ENCODE peak calls at places on chromosomes 2 and 18, in eight cellular contexts. R is suprapubic skin, K is thyroid gland, T is fibroblast of lung, X is H1, W is H9, A is tibial nerve, L is colonic mucosa. G is an unnamed sample. For H3K27me3, the result is how much of the 10 kb centered on the place peaks cover.

GRCh38 chr18:68454511-68455228 is 260.2 kb downstream of the TMX3 start:
- DNase-seq in T (peak), X (no peak), W (no peak), L (no peak), A (no peak), R (no peak), K (no peak), G (peak)

GRCh38 chr2:113084249-113085000 is 16.7 kb downstream of the IL1F10 start:
- DNase-seq in T (peak), X (no peak), R (no peak), L (no peak), W (no peak), A (no peak), K (peak), G (no peak)

GRCh38 chr18:9913151-9913525 is 678 bp upstream of the VAPA start:
- DNase-seq in W (no peak), K (no peak), R (no peak), L (no peak), T (no peak), A (peak), X (no peak), G (no peak)

GRCh38 chr18:59070181-59070912 is 69.3 kb upstream of the SEC11C start:
- DNase-seq in K (peak), A (peak), L (peak), T (peak), R (peak), W (peak), X (peak), G (peak)

GRCh38 chr2:140465301-140465700 is 1665.5 kb downstream of the LRP1B start:
- DNase-seq in R (no peak), T (no peak), X (no peak), W (no peak), A (no peak), K (no peak), L (no peak), G (no peak)

GRCh38 chr2:226643550-226644275 is 155.9 kb downstream of the IRS1 start:
- DNase-seq in L (no peak), R (no peak), X (no peak), T (no peak), A (no peak), K (peak), W (no peak), G (no peak)

GRCh38 chr18:13454363-13455150 is 236.0 kb downstream of the LDLRAD4 start:
- DNase-seq in X (no peak), A (no peak), L (no peak), K (no peak), W (peak), R (peak), T (no peak), G (no peak)

GRCh38 chr18:79393626-79394401 is 1.9 kb upstream of the NFATC1 start:
- DNase-seq in X (no peak), K (peak), A (peak), L (peak), T (peak), R (peak), W (peak), G (peak)

GRCh38 chr2:72278046-72278445 is 130.4 kb upstream of the CYP26B1 start:
- DNase-seq in R (no peak), L (no peak), X (no peak), T (peak), A (no peak), W (no peak), K (no peak), G (peak)

GRCh38 chr2:8574196-8575010 is 107.5 kb upstream of the ID2 start:
- DNase-seq in T (no peak), X (no peak), A (no peak), R (peak), L (peak), K (no peak), W (peak), G (no peak)

GRCh38 chr2:181882621-181883020 is 8.9 kb upstream of the ITPRID2 start:
- DNase-seq in X (no peak), R (no peak), T (no peak), K (no peak), A (no peak), W (no peak), L (no peak), G (no peak)

GRCh38 chr18:22385718-22386117 is 32.0 kb downstream of the CTAGE1 start:
- DNase-seq in K (no peak), X (no peak), A (no peak), T (peak), W (no peak), L (no peak), R (no peak), G (no peak)

GRCh38 chr2:233840520-233840919 is 13.8 kb downstream of the HJURP start:
- DNase-seq in K (no peak), X (no peak), R (no peak), L (no peak), A (no peak), T (no peak), W (no peak), G (no peak)

GRCh38 chr2:12718662-12719399 is 2.1 kb downstream of the TRIB2 start:
- DNase-seq in T (peak), X (no peak), W (peak), R (no peak), K (no peak), L (no peak), A (no peak), G (no peak)

GRCh38 chr2:180554330-180554729 is 426.1 kb upstream of the UBE2E3 start:
- DNase-seq in A (no peak), R (no peak), L (no peak), T (peak), W (no peak), K (no peak), X (no peak), G (no peak)

GRCh38 chr2:42464631-42465030 is 29.2 kb downstream of the KCNG3 start:
- DNase-seq in W (no peak), R (no peak), L (no peak), T (no peak), K (no peak), X (no peak), A (no peak), G (no peak)

GRCh38 chr2:121073320-121074210 is 211.4 kb downstream of the TFCP2L1 start:
- DNase-seq in K (no peak), X (no peak), T (no peak), A (no peak), L (no peak), R (no peak), W (no peak), G (no peak)

GRCh38 chr2:37454851-37455762 is 110.7 kb downstream of the QPCT start:
- DNase-seq in X (no peak), L (no peak), K (no peak), A (no peak), R (no peak), W (no peak), T (peak), G (no peak)

GRCh38 chr2:16244153-16244965 is 304.0 kb downstream of the MYCN start:
- DNase-seq in L (no peak), K (no peak), X (no peak), A (no peak), T (no peak), R (no peak), W (no peak), G (no peak)

GRCh38 chr2:149915151-149915550 is 327.6 kb upstream of the MMADHC start:
- DNase-seq in R (no peak), L (no peak), K (no peak), A (no peak), W (no peak), T (no peak), X (no peak), G (no peak)

GRCh38 chr18:57807336-57808117 is 4.4 kb upstream of the ATP8B1 start:
- DNase-seq in L (no peak), X (no peak), W (no peak), A (no peak), T (peak), R (no peak), K (no peak), G (no peak)

GRCh38 chr2:165864353-165864752 is 70.3 kb upstream of the GALNT3 start:
- DNase-seq in R (no peak), A (no peak), T (no peak), L (no peak), W (no peak), K (no peak), X (no peak), G (no peak)

GRCh38 chr2:72911256-72911655 is 6.1 kb upstream of the EMX1 start:
- DNase-seq in R (no peak), T (no peak), W (no peak), K (no peak), A (no peak), L (no peak), X (no peak), G (no peak)

GRCh38 chr2:142153601-142154000 is 22.8 kb upstream of the LRP1B start:
- DNase-seq in K (no peak), W (no peak), R (no peak), X (no peak), T (no peak), L (no peak), A (no peak), G (no peak)

GRCh38 chr2:169336677-169337076 is 25.7 kb downstream of the LRP2 start:
- DNase-seq in R (no peak), A (no peak), X (no peak), K (no peak), W (no peak), T (no peak), L (no peak), G (no peak)

GRCh38 chr18:44541159-44541558 is 139.5 kb upstream of the SETBP1 start:
- DNase-seq in R (no peak), T (peak), A (no peak), X (no peak), K (peak), L (no peak), W (no peak), G (no peak)

GRCh38 chr2:144834954-144835633 is 315.2 kb upstream of the ZEB2 start:
- DNase-seq in W (no peak), T (peak), R (no peak), A (peak), K (peak), L (no peak), X (no peak), G (peak)

GRCh38 chr2:46976556-46976955 is 61.0 kb upstream of the MCFD2 start:
- DNase-seq in T (no peak), A (no peak), R (no peak), W (no peak), X (no peak), L (no peak), K (no peak), G (no peak)

GRCh38 chr2:62774555-62775366 is 69.2 kb downstream of the EHBP1 start:
- DNase-seq in R (no peak), W (no peak), L (peak), T (peak), K (peak), X (no peak), A (peak), G (no peak)

GRCh38 chr2:220224711-220225519 is 597.5 kb downstream of the SLC4A3 start:
- DNase-seq in W (no peak), A (no peak), T (peak), X (no peak), R (no peak), K (peak), L (no peak), G (peak)

GRCh38 chr2:33210626-33211025 is 263.9 kb downstream of the LTBP1 start:
- DNase-seq in X (no peak), A (no peak), L (no peak), K (no peak), R (no peak), W (no peak), T (peak), G (peak)

GRCh38 chr2:8440029-8440778 is 241.7 kb upstream of the ID2 start:
- DNase-seq in K (no peak), A (no peak), L (no peak), R (no peak), X (no peak), T (no peak), W (no peak), G (no peak)

GRCh38 chr18:21112140-21112473 is 494 bp upstream of the ROCK1 start:
- DNase-seq in A (no peak), L (no peak), K (no peak), R (no peak), W (no peak), T (no peak), X (no peak), G (no peak)

GRCh38 chr2:104861295-104862060 is 7.6 kb downstream of the POU3F3 start:
- DNase-seq in L (no peak), X (no peak), A (no peak), W (peak), R (no peak), K (no peak), T (no peak), G (no peak)
- H3K27me3 ChIP-seq in L (half or more), X (half or more), A (half or more), W (half or more), R (half or more), K (half or more), T (under half), G (half or more)

GRCh38 chr18:62328775-62329525 is 3.8 kb downstream of the TNFRSF11A start:
- DNase-seq in A (no peak), T (no peak), W (no peak), L (no peak), X (no peak), K (no peak), R (no peak), G (no peak)
- H3K27me3 ChIP-seq in A (half or more), T (under half), W (under half), L (under half), X (under half), K (under half), R (half or more), G (half or more)

DNA sequence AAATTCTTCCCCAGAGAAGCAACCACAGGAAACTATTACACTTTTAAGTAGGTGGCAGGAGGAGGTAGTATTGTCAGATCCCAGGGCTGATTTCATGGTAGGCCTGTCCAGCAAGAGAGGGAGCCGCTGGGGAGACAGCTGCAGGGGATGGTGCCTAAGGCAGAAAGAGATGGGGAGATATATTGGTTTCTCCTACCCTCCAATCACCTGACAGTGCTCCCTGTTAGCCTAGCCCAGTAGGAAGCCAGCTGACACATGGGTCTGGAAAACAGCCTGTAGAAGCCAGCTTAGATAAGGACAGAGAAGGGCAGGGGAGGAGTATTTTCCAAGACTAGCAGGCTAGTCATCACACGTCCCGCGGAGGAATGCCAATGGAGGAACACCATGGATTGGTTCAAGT is 8.2 kb upstream of the SPOPL start:
- DNase-seq in X (no peak), L (no peak), K (no peak), A (no peak), R (no peak), W (no peak), T (no peak), G (no peak)
- H3K27me3 ChIP-seq in X (under half), L (under half), K (under half), A (under half), R (under half), W (under half), T (under half), G (under half)

GRCh38 chr18:5885337-5885736 is 10.0 kb downstream of the TMEM200C start:
- DNase-seq in R (no peak), A (no peak), L (no peak), T (no peak), W (no peak), K (no peak), X (no peak), G (no peak)

GRCh38 chr18:5890261-5890605 is 5.1 kb downstream of the TMEM200C start:
- DNase-seq in W (peak), R (peak), A (no peak), X (no peak), T (no peak), K (peak), L (no peak), G (no peak)

GRCh38 chr18:5879479-5879882 is 15.8 kb downstream of the TMEM200C start:
- DNase-seq in A (no peak), L (no peak), R (no peak), X (no peak), W (no peak), K (no peak), T (peak), G (peak)

DNA sequence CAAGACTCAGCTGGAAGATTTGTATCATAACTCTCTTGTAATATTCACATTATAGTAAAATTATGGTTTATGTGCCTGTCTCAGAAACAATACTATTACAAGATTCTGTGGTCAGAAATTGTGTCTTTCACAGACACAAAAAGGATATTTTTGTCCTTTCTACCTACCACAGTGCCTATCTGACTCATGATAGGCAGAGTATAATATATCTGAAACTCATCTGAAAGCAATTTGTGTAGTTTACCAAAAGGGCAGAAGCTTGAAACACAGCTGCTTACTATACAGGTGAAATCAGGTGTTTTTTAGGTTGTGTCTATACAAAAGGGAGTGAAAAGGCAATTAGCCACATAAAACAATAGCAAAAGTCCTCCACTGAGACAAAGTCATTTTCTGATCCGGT is 10.9 kb downstream of the TMEM200C start:
- DNase-seq in T (no peak), A (no peak), L (no peak), K (no peak), W (no peak), X (no peak), R (no peak), G (no peak)
- H3K27me3 ChIP-seq in T (under half), A (under half), L (under half), K (under half), W (under half), X (under half), R (under half), G (under half)

DNA sequence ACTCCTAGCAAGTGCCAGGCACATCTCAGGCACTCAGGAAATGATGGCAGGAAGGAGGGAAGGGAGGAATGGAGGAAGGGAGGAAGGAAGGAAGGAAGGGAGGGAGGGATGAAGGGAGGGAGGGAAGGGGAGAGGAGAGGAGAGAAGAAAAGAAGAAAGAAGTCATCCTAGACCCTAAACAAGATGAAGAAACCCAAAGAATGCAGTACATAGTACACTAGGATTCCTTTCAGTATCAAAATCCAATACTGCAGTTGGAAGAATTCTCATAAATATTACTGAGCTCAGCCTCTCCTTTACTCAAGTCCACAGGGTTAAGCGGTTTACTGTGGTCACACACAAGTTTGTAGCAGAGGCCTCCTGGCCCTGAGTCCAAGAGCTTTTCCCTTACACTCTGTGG is 155.7 kb upstream of the ETAA1 start:
- DNase-seq in T (no peak), W (no peak), R (no peak), X (no peak), A (no peak), L (no peak), K (no peak), G (no peak)
- H3K27me3 ChIP-seq in T (under half), W (under half), R (under half), X (under half), A (under half), L (under half), K (under half), G (under half)

DNA sequence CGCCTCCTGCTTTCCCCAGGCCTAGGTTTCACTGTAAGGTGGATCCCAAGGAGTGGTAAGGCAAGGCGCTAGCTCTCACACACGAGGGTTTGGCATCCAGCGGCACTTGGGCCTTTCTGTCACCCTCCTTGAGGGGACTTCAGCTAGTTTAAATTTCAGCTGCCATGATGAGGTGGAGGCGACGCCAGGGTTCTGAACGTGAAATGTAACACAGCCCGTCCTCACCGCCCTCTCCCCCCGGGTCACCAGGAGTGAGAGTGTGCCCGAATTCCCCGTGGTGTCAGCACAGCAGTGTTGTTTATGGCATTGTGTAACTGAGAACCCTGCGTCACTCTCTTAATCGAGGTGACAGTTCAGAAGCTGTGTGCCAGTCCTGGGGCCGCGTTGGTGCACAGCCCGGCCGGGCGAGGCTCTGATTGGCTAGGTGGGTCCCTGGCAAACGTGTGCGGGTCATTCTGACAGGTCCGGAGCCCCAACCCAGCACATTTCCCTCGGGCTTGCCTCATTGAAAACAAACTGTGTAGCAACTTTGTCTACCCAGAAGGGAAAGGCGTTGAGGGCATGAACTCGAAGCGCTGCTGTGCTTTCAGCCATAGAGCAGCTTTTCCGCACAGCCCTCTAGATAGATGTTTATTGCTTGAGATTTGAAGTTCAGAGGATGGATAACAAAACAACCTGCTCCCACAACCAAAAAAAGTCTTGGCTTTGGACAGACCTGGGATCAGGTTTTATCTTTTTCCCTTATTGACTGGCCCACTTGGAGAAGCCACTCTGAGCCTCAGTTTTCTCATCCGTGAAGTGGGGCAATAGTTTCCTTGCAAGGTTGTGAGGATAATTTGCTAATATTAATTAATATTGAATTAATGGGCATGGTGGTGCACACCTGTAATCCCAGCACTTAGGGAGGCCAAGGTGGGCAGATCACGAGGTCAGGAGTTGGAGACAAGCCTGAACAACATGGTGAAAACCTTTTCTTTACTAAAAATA is 4.9 kb downstream of the CIDEA start:
- DNase-seq in X (no peak), T (no peak), R (no peak), K (no peak), A (no peak), W (no peak), L (no peak), G (no peak)
- H3K27me3 ChIP-seq in X (under half), T (under half), R (under half), K (under half), A (under half), W (under half), L (under half), G (under half)

GRCh38 chr2:174717916-174718315 is 46.4 kb downstream of the CHRNA1 start:
- DNase-seq in L (no peak), R (no peak), T (no peak), X (no peak), W (no peak), K (no peak), A (no peak), G (no peak)
- H3K27me3 ChIP-seq in L (under half), R (under half), T (under half), X (under half), W (under half), K (under half), A (under half), G (under half)